ENCODE peak calls at places on chromosomes 4 and X, in five cellular contexts. M, I, Z, W and O are unnamed samples.
A peak's percentile ranks its signal among the peaks of the same experiment; 100 is the strongest.

GRCh38 chr4:128159967-128160366 is 98.9 kb downstream of the LARP1B start:
- DNase-seq in M (no peak), W (no peak), Z (no peak), I (no peak), O (no peak)

GRCh38 chr4:140609548-140610425 is 41.0 kb upstream of the UCP1 start:
- DNase-seq in M (peak; percentile 61), Z (no peak), W (no peak), I (peak; percentile 57), O (no peak)

GRCh38 chr4:6009452-6009851 is 8.8 kb downstream of the C4orf50 start:
- DNase-seq in M (no peak), Z (no peak), W (no peak), I (no peak), O (no peak)

GRCh38 chr4:122329876-122330595 is 48.8 kb upstream of the ADAD1 start:
- DNase-seq in I (no peak), W (no peak), Z (no peak), M (no peak), O (no peak)

GRCh38 chr4:15778742-15779231 is 659 bp downstream of the CD38 start:
- DNase-seq in Z (no peak), M (peak; percentile 70), W (no peak), I (peak; percentile 36), O (no peak)

GRCh38 chr4:55791666-55792065 is 27.9 kb upstream of the EXOC1L start:
- DNase-seq in Z (no peak), I (no peak), M (no peak), W (no peak), O (no peak)

GRCh38 chrX:154092371-154092770 is 5.1 kb downstream of the MECP2 start:
- DNase-seq in Z (no peak), W (no peak), I (no peak), M (no peak), O (no peak)

GRCh38 chr4:5893013-5893580 is at the start of gene CRMP1:
- DNase-seq in I (no peak), Z (no peak), W (no peak), M (no peak), O (no peak)

GRCh38 chrX:55264816-55265215 is at the start of gene PAGE3:
- DNase-seq in M (no peak), W (no peak), I (no peak), Z (no peak), O (no peak)

GRCh38 chr4:77481856-77482255 is 123.8 kb upstream of the CXCL13 start:
- DNase-seq in M (no peak), W (no peak), I (no peak), Z (no peak), O (no peak)

GRCh38 chr4:132065940-132066495 is 1083.1 kb upstream of the PCDH10 start:
- DNase-seq in W (no peak), I (no peak), M (no peak), Z (no peak), O (no peak)

GRCh38 chrX:73913580-73913979 is 350.6 kb downstream of the CHIC1 start:
- DNase-seq in I (no peak), M (peak; percentile 37), Z (no peak), W (no peak), O (no peak)

GRCh38 chr4:123110147-123110546 is 187.8 kb upstream of the NUDT6 start:
- DNase-seq in I (no peak), M (no peak), W (no peak), Z (no peak), O (no peak)

GRCh38 chr4:140187316-140187695 is 33.3 kb upstream of the MAML3 start:
- DNase-seq in I (no peak), W (no peak), M (no peak), Z (no peak), O (no peak)

GRCh38 chr4:185713272-185713671 is 98.7 kb downstream of the SORBS2 start:
- DNase-seq in Z (no peak), I (peak; percentile 30), M (no peak), W (no peak), O (no peak)

GRCh38 chr4:42371306-42372063 is 25.8 kb upstream of the SHISA3 start:
- DNase-seq in Z (no peak), I (peak; percentile 65), M (no peak), W (no peak), O (no peak)

GRCh38 chrX:4263005-4263404 is 549.6 kb upstream of the PRKX start:
- DNase-seq in I (no peak), Z (no peak), M (no peak), W (no peak), O (no peak)

GRCh38 chr4:113114884-113115283 is 65.4 kb downstream of the ANK2 start:
- DNase-seq in Z (no peak), W (no peak), M (no peak), I (no peak), O (no peak)

GRCh38 chr4:80507077-80507476 is 171.5 kb downstream of the CFAP299 start:
- DNase-seq in W (no peak), M (no peak), I (no peak), Z (no peak), O (no peak)

GRCh38 chrX:57528670-57529255 is 63.0 kb upstream of the ZXDB start:
- DNase-seq in W (no peak), Z (no peak), M (no peak), I (peak; percentile 0), O (no peak)

GRCh38 chr4:146415829-146416228 is 105.9 kb downstream of the SLC10A7 start:
- DNase-seq in I (no peak), W (no peak), Z (no peak), M (no peak), O (no peak)

GRCh38 chr4:156829194-156829593 is 142.4 kb downstream of the PDGFC start:
- DNase-seq in M (peak; percentile 56), I (no peak), W (no peak), Z (no peak), O (no peak)

GRCh38 chr4:129355529-129355928 is 259.6 kb downstream of the C4orf33 start:
- DNase-seq in W (no peak), Z (no peak), M (no peak), I (peak; percentile 13), O (no peak)

GRCh38 chr4:167234388-167234881 is at the start of gene SPOCK3:
- DNase-seq in Z (no peak), I (no peak), W (peak; percentile 44), M (no peak), O (no peak)

GRCh38 chrX:110665636-110666035 is 130.0 kb downstream of the CHRDL1 start:
- DNase-seq in M (peak; percentile 47), I (peak; percentile 18), W (peak; percentile 28), Z (no peak), O (no peak)

GRCh38 chr4:27666943-27667342 is 806.3 kb downstream of the STIM2 start:
- DNase-seq in Z (no peak), I (no peak), M (no peak), W (no peak), O (no peak)

GRCh38 chrX:49829016-49829415 is at the start of gene PAGE4:
- DNase-seq in M (no peak), W (no peak), Z (no peak), I (no peak), O (no peak)

GRCh38 chr4:7048642-7049041 is 5.5 kb downstream of the TADA2B start:
- DNase-seq in W (no peak), I (no peak), M (no peak), Z (no peak), O (no peak)
- H3K4me1 ChIP-seq in W (peaks cover 96% of the 10 kb centered on the region), I (peaks cover 16% of the 10 kb centered on the region), M (peaks cover 40% of the 10 kb centered on the region), Z (peaks cover 34% of the 10 kb centered on the region), O (peaks cover 13% of the 10 kb centered on the region)

GRCh38 chr4:101334963-101335572 is 12.3 kb downstream of the PPP3CA start:
- DNase-seq in I (peak; percentile 7), M (no peak), W (no peak), Z (no peak), O (no peak)
- H3K27ac ChIP-seq in I (no peak overlapping the region), M (no peak overlapping the region), W (peak overlapping the region; percentile 1), Z (no peak overlapping the region), O (no peak overlapping the region)

GRCh38 chrX:1390621-1391369 is 1.1 kb downstream of the SLC25A6 start:
- DNase-seq in M (peak; percentile 47), W (peak; percentile 25), Z (no peak), I (no peak), O (no peak)
- H3K36me3 ChIP-seq in M (peaks cover 14% of the 10 kb centered on the region), W (peaks cover 54% of the 10 kb centered on the region), Z (peaks cover 42% of the 10 kb centered on the region), I (peaks cover 21% of the 10 kb centered on the region), O (peaks cover 45% of the 10 kb centered on the region)

GRCh38 chr4:158863296-158863695 is 94.5 kb downstream of the FNIP2 start:
- DNase-seq in M (no peak), W (no peak), I (no peak), Z (no peak), O (no peak)
- H3K4me1 ChIP-seq in M (no peaks in the 10 kb centered on the region), W (no peaks in the 10 kb centered on the region), I (no peaks in the 10 kb centered on the region), Z (no peaks in the 10 kb centered on the region), O (no peaks in the 10 kb centered on the region)